ENCODE peak calls at places on chromosomes 3 and 15, in eight cellular contexts. S is tibial nerve, T is left lung, O is Panc1, P is SK-N-SH, R is upper lobe of right lung, C is astrocyte, X is body of pancreas. Y is an unnamed sample. For H3K36me3, the result is how much of the 10 kb centered on the place peaks cover.

GRCh38 chr15:79815468-79815867 is 81.3 kb downstream of the MTHFS start:
- DNase-seq in X (no peak), T (no peak), R (no peak), C (no peak), P (no peak), O (no peak), S (no peak), Y (no peak)

GRCh38 chr3:23645533-23646196 is 160.1 kb upstream of the UBE2E1 start:
- DNase-seq in T (no peak), S (no peak), C (no peak), R (no peak), P (peak), X (no peak), O (no peak), Y (no peak)

GRCh38 chr3:185188816-185189215 is 36.0 kb upstream of the C3orf70 start:
- DNase-seq in T (no peak), C (no peak), S (no peak), X (no peak), R (no peak), O (no peak), P (no peak), Y (no peak)

GRCh38 chr3:171772427-171773056 is 37.7 kb downstream of the PLD1 start:
- DNase-seq in S (peak), R (no peak), T (peak), O (no peak), P (peak), X (peak), C (peak), Y (peak)

GRCh38 chr3:156606729-156607128 is 51.8 kb upstream of the SSR3 start:
- DNase-seq in C (no peak), X (no peak), T (no peak), S (no peak), P (no peak), O (no peak), R (no peak), Y (no peak)

GRCh38 chr15:36831125-36831914 is 251.9 kb downstream of the CDIN1 start:
- DNase-seq in X (no peak), C (peak), P (no peak), S (no peak), T (no peak), R (no peak), O (no peak), Y (peak)

GRCh38 chr3:197511130-197511529 is 44.6 kb downstream of the BDH1 start:
- DNase-seq in O (no peak), X (no peak), C (peak), T (no peak), P (no peak), S (no peak), R (no peak), Y (peak)

GRCh38 chr3:16079519-16079918 is 95.0 kb upstream of the GALNT15 start:
- DNase-seq in P (no peak), O (no peak), S (no peak), C (peak), T (no peak), R (no peak), X (no peak), Y (no peak)

GRCh38 chr15:69480932-69481331 is 28.3 kb downstream of the RPLP1 start:
- DNase-seq in T (no peak), X (no peak), O (no peak), P (no peak), S (no peak), R (no peak), C (no peak), Y (no peak)

GRCh38 chr3:172224560-172225214 is 185.3 kb downstream of the FNDC3B start:
- DNase-seq in P (no peak), T (no peak), O (no peak), S (no peak), R (no peak), X (no peak), C (no peak), Y (no peak)

GRCh38 chr15:70147178-70147760 is 49.6 kb upstream of the TLE3 start:
- DNase-seq in X (no peak), T (no peak), C (no peak), S (no peak), R (no peak), O (no peak), P (no peak), Y (no peak)

GRCh38 chr15:99249270-99249817 is at the start of gene TTC23:
- DNase-seq in R (no peak), C (peak), T (no peak), O (peak), P (no peak), X (peak), S (peak), Y (peak)

GRCh38 chr15:78308422-78309021 is 9.1 kb upstream of the SKIC8 start:
- DNase-seq in T (peak), R (peak), P (peak), S (peak), O (peak), X (peak), C (peak), Y (peak)

GRCh38 chr3:173066044-173066679 is 74.9 kb downstream of the SPATA16 start:
- DNase-seq in R (no peak), O (no peak), X (peak), T (peak), S (no peak), P (peak), C (peak), Y (peak)

GRCh38 chr15:68464451-68465090 is 32.6 kb upstream of the ITGA11 start:
- DNase-seq in T (no peak), R (no peak), C (peak), S (no peak), O (no peak), P (no peak), X (no peak), Y (peak)

GRCh38 chr3:45330500-45331295 is 57.7 kb upstream of the LARS2 start:
- DNase-seq in P (no peak), S (no peak), C (peak), X (no peak), O (no peak), R (no peak), T (no peak), Y (no peak)

GRCh38 chr3:191627064-191627463 is 166.1 kb downstream of the PYDC2 start:
- DNase-seq in S (no peak), O (no peak), C (peak), P (no peak), T (no peak), X (no peak), R (no peak), Y (no peak)

GRCh38 chr15:29183071-29183831 is 86.4 kb downstream of the NSMCE3 start:
- DNase-seq in S (no peak), X (no peak), T (no peak), O (no peak), P (no peak), C (no peak), R (no peak), Y (peak)

GRCh38 chr3:176512037-176512436 is 685.2 kb downstream of the TBL1XR1 start:
- DNase-seq in O (no peak), X (no peak), R (no peak), C (no peak), S (no peak), P (no peak), T (no peak), Y (no peak)

GRCh38 chr15:100112636-100113305 is 229.0 kb downstream of the ADAMTS17 start:
- DNase-seq in S (no peak), C (no peak), P (no peak), O (no peak), X (no peak), T (no peak), R (peak), Y (no peak)

GRCh38 chr3:193960485-193961172 is 175.3 kb upstream of the HES1 start:
- DNase-seq in X (no peak), P (no peak), R (no peak), O (no peak), S (no peak), C (peak), T (no peak), Y (no peak)

GRCh38 chr15:24848050-24848449 is 106.7 kb upstream of the SNRPN start:
- DNase-seq in T (no peak), X (peak), P (peak), S (no peak), R (no peak), O (no peak), C (peak), Y (peak)

GRCh38 chr15:80179025-80179759 is 26.4 kb downstream of the FAH start:
- DNase-seq in X (no peak), P (no peak), C (peak), S (no peak), R (no peak), T (no peak), O (peak), Y (peak)

GRCh38 chr3:175179055-175179454 is 319.9 kb downstream of the NAALADL2 start:
- DNase-seq in P (no peak), R (no peak), O (peak), S (no peak), T (no peak), X (no peak), C (peak), Y (no peak)

GRCh38 chr15:59550520-59550919 is 61.1 kb upstream of the GCNT3 start:
- DNase-seq in R (no peak), P (no peak), C (no peak), T (no peak), S (no peak), X (peak), O (no peak), Y (no peak)

GRCh38 chr3:59872121-59872520 is 822.3 kb upstream of the CFAP20DC start:
- DNase-seq in S (no peak), T (no peak), R (no peak), C (no peak), X (no peak), P (no peak), O (no peak), Y (no peak)

GRCh38 chr3:170745211-170745718 is 124.7 kb downstream of the RPL22L1 start:
- DNase-seq in S (no peak), P (no peak), C (peak), T (no peak), O (no peak), X (no peak), R (no peak), Y (no peak)

GRCh38 chr3:157120071-157120892 is 39.7 kb downstream of the CCNL1 start:
- DNase-seq in O (no peak), R (no peak), S (no peak), P (no peak), T (no peak), C (no peak), X (peak), Y (no peak)

GRCh38 chr3:174219738-174220137 is 639.4 kb upstream of the NAALADL2 start:
- DNase-seq in C (no peak), X (no peak), T (no peak), R (no peak), O (peak), P (no peak), S (no peak), Y (no peak)

GRCh38 chr3:133938770-133939495 is 43.3 kb upstream of the RAB6B start:
- DNase-seq in T (no peak), S (no peak), R (no peak), C (no peak), P (no peak), O (no peak), X (no peak), Y (no peak)

GRCh38 chr15:34883042-34883441 is 86.5 kb downstream of the AQR start:
- DNase-seq in S (no peak), X (no peak), R (no peak), P (no peak), C (no peak), O (no peak), T (no peak), Y (no peak)

GRCh38 chr3:14117468-14118399 is 6.9 kb downstream of the CHCHD4 start:
- DNase-seq in R (peak), X (no peak), S (no peak), O (no peak), C (no peak), P (no peak), T (no peak), Y (no peak)

GRCh38 chr3:14118400-14119165 is 6.1 kb downstream of the CHCHD4 start:
- DNase-seq in C (no peak), T (no peak), O (no peak), P (no peak), X (peak), S (no peak), R (peak), Y (no peak)

GRCh38 chr3:14120111-14120920 is 4.4 kb downstream of the CHCHD4 start:
- DNase-seq in T (no peak), O (no peak), R (no peak), S (no peak), C (no peak), P (no peak), X (no peak), Y (no peak)

GRCh38 chr3:14119651-14120050 is 5.0 kb downstream of the CHCHD4 start:
- DNase-seq in O (no peak), T (no peak), C (no peak), X (no peak), R (no peak), P (no peak), S (no peak), Y (no peak)

DNA sequence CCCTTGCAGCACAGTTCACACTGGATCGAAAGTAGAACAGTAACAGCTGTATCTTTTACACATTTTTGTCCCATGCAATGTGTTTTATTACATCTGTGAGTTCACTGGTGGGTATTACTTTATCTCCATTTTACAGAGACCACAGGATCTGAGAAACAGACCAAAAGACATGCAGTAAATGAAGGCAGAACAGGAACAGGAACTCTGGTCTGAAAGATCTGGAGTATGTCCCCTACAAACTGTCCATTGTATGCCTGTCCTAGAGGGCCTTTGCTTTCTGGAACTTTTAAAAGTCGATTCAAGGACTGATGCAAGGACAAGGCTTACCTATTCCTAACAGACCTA is 5.5 kb downstream of the CHCHD4 start:
- DNase-seq in P (no peak), T (no peak), O (no peak), X (no peak), S (no peak), R (no peak), C (no peak), Y (no peak)
- H3K36me3 ChIP-seq in P (under half), T (under half), O (under half), X (under half), S (under half), R (under half), C (under half), Y (under half)

DNA sequence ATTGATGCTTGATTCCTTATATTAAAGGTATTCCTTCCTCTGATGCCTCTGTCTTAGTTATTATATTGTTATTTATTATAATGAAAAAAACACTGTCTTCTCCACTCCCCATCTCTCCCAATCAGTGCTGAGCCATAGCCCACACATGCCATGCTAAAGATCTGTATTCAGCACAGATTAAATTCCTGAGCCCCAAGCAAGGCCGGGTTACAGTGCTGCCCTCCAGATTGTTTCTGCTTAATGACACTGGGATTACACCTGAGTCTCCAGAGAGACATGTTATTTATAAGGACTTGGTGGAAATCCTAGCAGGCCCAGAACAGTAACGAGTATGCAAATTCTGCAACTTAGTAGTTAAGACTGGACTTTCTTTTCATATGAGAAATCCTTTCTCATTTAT is 305.9 kb upstream of the UMPS start:
- DNase-seq in X (no peak), R (no peak), O (no peak), P (no peak), S (no peak), C (no peak), T (no peak), Y (no peak)
- H3K36me3 ChIP-seq in X (under half), R (under half), O (under half), P (under half), S (under half), C (under half), T (under half), Y (under half)

GRCh38 chr15:89127054-89127702 is 38.9 kb downstream of the ABHD2 start:
- DNase-seq in T (no peak), X (no peak), R (no peak), P (no peak), O (no peak), C (no peak), S (no peak), Y (no peak)
- H3K36me3 ChIP-seq in T (under half), X (under half), R (under half), P (under half), O (under half), C (under half), S (under half), Y (under half)

GRCh38 chr3:49702672-49703071 is 13.3 kb downstream of the RNF123 start:
- DNase-seq in S (no peak), R (no peak), P (no peak), C (no peak), O (no peak), T (no peak), X (no peak), Y (no peak)

GRCh38 chr3:49704629-49705028 is 14.9 kb downstream of the AMIGO3 start:
- DNase-seq in S (no peak), T (no peak), O (no peak), C (no peak), P (no peak), R (no peak), X (no peak), Y (no peak)

GRCh38 chr3:49703443-49703927 is 14.1 kb downstream of the RNF123 start:
- DNase-seq in X (peak), T (no peak), P (peak), C (no peak), R (no peak), S (peak), O (peak), Y (peak)

GRCh38 chr3:49705390-49705960 is 14.0 kb downstream of the AMIGO3 start:
- DNase-seq in X (no peak), S (no peak), O (no peak), T (no peak), R (no peak), C (no peak), P (no peak), Y (no peak)

DNA sequence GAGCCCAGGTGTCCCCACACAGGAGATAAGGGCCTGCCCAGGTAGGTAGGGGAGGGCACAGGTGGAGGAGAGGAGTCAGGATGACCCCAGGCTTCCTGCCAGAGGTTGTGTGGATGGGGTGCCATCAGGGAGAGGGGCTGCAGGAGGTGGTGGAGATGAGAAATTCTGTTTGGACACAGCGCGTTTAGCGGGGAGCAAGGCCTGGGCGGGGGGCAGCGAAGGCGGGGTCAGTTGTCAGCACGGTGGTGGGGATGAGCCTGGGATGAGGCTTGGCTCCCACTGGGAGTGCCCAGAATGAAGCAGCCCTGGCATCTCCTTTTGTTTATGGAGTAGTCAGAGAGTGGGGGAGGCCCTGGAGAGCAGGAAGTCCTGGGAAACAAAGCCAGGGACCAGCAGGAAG is 14.6 kb downstream of the RNF123 start:
- DNase-seq in R (no peak), O (no peak), S (no peak), X (no peak), T (no peak), P (no peak), C (no peak), Y (no peak)
- H3K36me3 ChIP-seq in R (under half), O (under half), S (under half), X (under half), T (half or more), P (under half), C (under half), Y (under half)

GRCh38 chr3:49300595-49300994 is 23.6 kb upstream of the C3orf62 start:
- DNase-seq in O (no peak), C (no peak), R (no peak), S (no peak), T (no peak), P (no peak), X (no peak), Y (no peak)

GRCh38 chr3:49298511-49298910 is 21.5 kb upstream of the C3orf62 start:
- DNase-seq in T (no peak), P (no peak), X (no peak), C (no peak), R (no peak), S (no peak), O (no peak), Y (no peak)

GRCh38 chr3:49294343-49294742 is 17.3 kb upstream of the C3orf62 start:
- DNase-seq in P (no peak), C (no peak), R (no peak), S (no peak), T (no peak), O (no peak), X (no peak), Y (no peak)

GRCh38 chr3:49295489-49296058 is 18.5 kb upstream of the C3orf62 start:
- DNase-seq in X (peak), P (peak), S (peak), O (no peak), R (no peak), T (no peak), C (no peak), Y (peak)

GRCh38 chr3:49296781-49297420 is 19.9 kb upstream of the C3orf62 start:
- DNase-seq in O (no peak), X (peak), T (peak), P (no peak), C (no peak), S (peak), R (no peak), Y (no peak)
- H3K36me3 ChIP-seq in O (under half), X (under half), T (half or more), P (half or more), C (half or more), S (under half), R (half or more), Y (half or more)

DNA sequence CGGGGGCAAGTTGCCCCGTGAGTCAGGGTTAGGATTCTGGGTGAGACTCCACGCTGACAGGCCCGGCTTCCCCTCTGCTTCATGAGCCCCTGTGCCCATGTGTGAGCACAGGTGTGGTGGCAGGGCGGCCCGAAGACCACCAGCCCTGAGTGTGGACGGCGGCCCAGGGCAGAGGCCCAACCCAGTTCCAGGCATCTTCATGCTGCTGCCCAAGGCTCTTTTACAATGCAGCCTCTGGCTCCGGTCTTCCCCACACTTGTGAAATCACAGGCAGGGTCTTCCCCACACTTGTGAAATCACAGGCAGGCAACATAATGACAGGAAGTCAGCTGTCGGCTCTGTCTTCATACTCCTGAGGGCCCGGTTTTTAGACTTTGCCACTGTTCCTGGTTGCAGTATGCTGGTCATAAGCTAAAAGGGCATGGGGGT is 78.8 kb downstream of the AAGAB start:
- DNase-seq in S (peak), C (no peak), R (no peak), O (no peak), P (no peak), T (peak), X (peak), Y (no peak)
- H3K36me3 ChIP-seq in S (under half), C (under half), R (under half), O (under half), P (under half), T (under half), X (under half), Y (half or more)

DNA sequence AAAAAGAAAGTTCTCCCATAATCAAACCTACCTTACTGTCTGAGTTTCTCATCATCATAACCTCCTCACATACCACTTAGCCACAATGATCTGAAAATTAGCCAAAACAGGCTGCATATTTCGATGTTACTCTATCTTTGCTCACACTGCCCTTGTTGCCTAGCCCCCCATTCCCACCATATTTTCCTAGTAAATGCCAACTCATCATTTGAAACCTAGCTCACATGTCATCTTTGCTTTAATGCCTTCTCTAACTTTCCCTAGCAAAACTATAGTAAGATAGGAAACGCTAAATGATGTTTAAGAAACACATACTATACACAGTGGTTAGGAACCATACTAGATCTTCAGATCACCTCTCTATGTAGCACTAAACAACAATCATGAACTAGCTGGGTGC is 64.9 kb downstream of the INO80 start:
- DNase-seq in C (no peak), S (no peak), P (no peak), O (no peak), X (no peak), T (no peak), R (no peak), Y (no peak)
- H3K36me3 ChIP-seq in C (half or more), S (under half), P (half or more), O (under half), X (under half), T (half or more), R (half or more), Y (half or more)

GRCh38 chr15:101233651-101234281 is 18.1 kb downstream of the CHSY1 start:
- DNase-seq in P (no peak), O (no peak), X (no peak), C (no peak), S (no peak), R (no peak), T (no peak), Y (no peak)
- H3K36me3 ChIP-seq in P (under half), O (under half), X (under half), C (under half), S (under half), R (under half), T (under half), Y (under half)

Y was measured in brain microvascular endothelial cell.